ENCODE peak calls at places on chromosome 21, in eight cellular contexts. W is WTC11, R is GM23248, I is NCI-H1105, J is NCI-H446, X is non-pigmented ciliary epithelial cell, B is sigmoid colon, Z is HCEC 1CT. G is an unnamed sample.

GRCh38 chr21:27047331-27048314 is 80.7 kb upstream of the ADAMTS5 start:
- DNase-seq in J (no peak), Z (peak), R (peak), I (no peak), B (no peak), X (no peak), W (no peak), G (no peak)

GRCh38 chr21:25528511-25528910 is 78.8 kb downstream of the MRPL39 start:
- DNase-seq in Z (no peak), J (peak), R (no peak), B (no peak), W (no peak), I (no peak), X (no peak), G (no peak)

GRCh38 chr21:29347274-29347681 is 48.6 kb downstream of the BACH1 start:
- DNase-seq in X (no peak), B (no peak), R (peak), W (no peak), J (no peak), Z (peak), I (no peak), G (no peak)

GRCh38 chr21:42103843-42104242 is 32.7 kb downstream of the UMODL1 start:
- DNase-seq in B (no peak), J (no peak), Z (no peak), X (no peak), I (no peak), W (no peak), R (no peak), G (no peak)

GRCh38 chr21:31410763-31411278 is 66.8 kb upstream of the TIAM1 start:
- DNase-seq in W (no peak), I (no peak), R (no peak), X (no peak), B (no peak), Z (no peak), J (no peak), G (no peak)

GRCh38 chr21:42460391-42461184 is 35.4 kb downstream of the RSPH1 start:
- DNase-seq in W (no peak), X (no peak), J (no peak), B (no peak), I (peak), Z (no peak), R (no peak), G (no peak)

GRCh38 chr21:15054089-15054488 is 10.7 kb downstream of the NRIP1 start:
- DNase-seq in J (no peak), X (no peak), Z (no peak), B (no peak), W (no peak), R (no peak), I (no peak), G (no peak)

GRCh38 chr21:46189213-46189958 is 5.1 kb upstream of the SPATC1L start:
- DNase-seq in W (no peak), J (no peak), Z (peak), R (peak), X (peak), I (no peak), B (peak), G (no peak)

GRCh38 chr21:42790520-42790919 is 88.8 kb downstream of the WDR4 start:
- DNase-seq in J (no peak), W (no peak), I (peak), X (no peak), Z (no peak), B (no peak), R (no peak), G (no peak)

GRCh38 chr21:21163904-21164303 is 165.7 kb downstream of the NCAM2 start:
- DNase-seq in I (peak), Z (peak), X (peak), B (peak), W (peak), R (peak), J (peak), G (peak)

GRCh38 chr21:41506526-41507520 is 1.1 kb downstream of the TMPRSS2 start:
- DNase-seq in X (no peak), Z (no peak), I (no peak), W (peak), R (peak), B (no peak), J (no peak), G (no peak)

GRCh38 chr21:35646606-35647005 is 413.7 kb downstream of the SETD4 start:
- DNase-seq in B (no peak), I (no peak), W (no peak), R (peak), Z (no peak), J (no peak), X (no peak), G (no peak)

GRCh38 chr21:33821580-33822322 is 93.9 kb downstream of the ATP5PO start:
- DNase-seq in R (no peak), J (no peak), X (no peak), W (no peak), B (no peak), I (no peak), Z (no peak), G (no peak)

GRCh38 chr21:42626171-42626570 is 27.2 kb upstream of the PDE9A start:
- DNase-seq in J (no peak), W (no peak), Z (no peak), B (peak), I (no peak), R (no peak), X (no peak), G (no peak)

GRCh38 chr21:42113926-42114409 is 42.9 kb downstream of the UMODL1 start:
- DNase-seq in X (no peak), W (no peak), R (peak), I (no peak), Z (peak), J (peak), B (no peak), G (no peak)

GRCh38 chr21:45969921-45970673 is 11.5 kb upstream of the COL6A1 start:
- DNase-seq in X (no peak), J (no peak), I (no peak), B (peak), Z (no peak), W (no peak), R (no peak), G (no peak)

GRCh38 chr21:18382141-18382540 is 21.4 kb downstream of the TMPRSS15 start:
- DNase-seq in J (no peak), R (no peak), I (no peak), W (no peak), X (no peak), Z (no peak), B (no peak), G (no peak)

GRCh38 chr21:25512095-25513086 is 94.9 kb downstream of the MRPL39 start:
- DNase-seq in Z (no peak), B (no peak), R (no peak), J (no peak), W (no peak), I (no peak), X (no peak), G (no peak)

GRCh38 chr21:41957991-41958766 is 4.4 kb upstream of the C2CD2 start:
- DNase-seq in I (peak), X (peak), B (peak), J (peak), R (peak), W (no peak), Z (peak), G (no peak)

GRCh38 chr21:45142469-45142868 is 68.1 kb downstream of the ADARB1 start:
- DNase-seq in Z (peak), W (no peak), B (peak), R (peak), I (no peak), J (peak), X (peak), G (no peak)

GRCh38 chr21:33314096-33314495 is 10.7 kb upstream of the IFNAR1 start:
- DNase-seq in W (no peak), I (no peak), X (peak), B (no peak), Z (no peak), J (no peak), R (peak), G (no peak)

GRCh38 chr21:41186763-41187536 is 19.0 kb downstream of the BACE2 start:
- DNase-seq in J (no peak), Z (no peak), W (peak), I (no peak), X (no peak), R (no peak), B (no peak), G (no peak)

GRCh38 chr21:45074048-45074817 is at the start of gene ADARB1:
- DNase-seq in X (no peak), I (peak), W (peak), J (peak), R (peak), B (peak), Z (peak), G (no peak)

GRCh38 chr21:42424848-42425602 is 21.3 kb downstream of the UBASH3A start:
- DNase-seq in R (no peak), X (no peak), J (no peak), Z (no peak), W (no peak), B (no peak), I (no peak), G (no peak)

GRCh38 chr21:15050588-15051377 is 14.0 kb downstream of the NRIP1 start:
- DNase-seq in B (no peak), W (peak), J (no peak), Z (no peak), I (no peak), R (no peak), X (no peak), G (no peak)

GRCh38 chr21:15978158-15978805 is 248.5 kb downstream of the USP25 start:
- DNase-seq in W (no peak), Z (no peak), J (no peak), B (no peak), I (no peak), X (no peak), R (peak), G (no peak)

GRCh38 chr21:16195476-16195875 is 465.7 kb downstream of the USP25 start:
- DNase-seq in B (no peak), R (peak), W (no peak), X (no peak), I (no peak), Z (no peak), J (no peak), G (no peak)

GRCh38 chr21:25573409-25574206 is 33.7 kb downstream of the MRPL39 start:
- DNase-seq in I (no peak), J (peak), Z (peak), X (peak), B (no peak), W (no peak), R (peak), G (no peak)

GRCh38 chr21:26070822-26071425 is 99.6 kb downstream of the APP start:
- DNase-seq in X (no peak), J (peak), Z (peak), W (no peak), I (no peak), B (peak), R (peak), G (no peak)

GRCh38 chr21:15472641-15473040 is 257.1 kb upstream of the USP25 start:
- DNase-seq in B (no peak), Z (no peak), W (no peak), R (no peak), J (no peak), X (no peak), I (no peak), G (no peak)

GRCh38 chr21:8991968-8992621 is 1529.3 kb upstream of the TPTE start:
- DNase-seq in Z (no peak), J (no peak), B (peak), R (no peak), W (no peak), I (no peak), X (no peak), G (no peak)

GRCh38 chr21:36727886-36728285 is 29.0 kb downstream of the SIM2 start:
- DNase-seq in X (no peak), Z (no peak), B (peak), W (peak), R (no peak), J (no peak), I (no peak), G (no peak)

GRCh38 chr21:23218667-23219066 is 2220.5 kb downstream of the NCAM2 start:
- DNase-seq in W (no peak), X (no peak), R (no peak), J (no peak), Z (no peak), I (no peak), B (no peak), G (no peak)

GRCh38 chr21:34844033-34844923 is 175.5 kb downstream of the CLIC6 start:
- DNase-seq in W (no peak), Z (no peak), I (no peak), R (peak), J (no peak), X (no peak), B (peak), G (no peak)

GRCh38 chr21:39030127-39030884 is 152.9 kb downstream of the PSMG1 start:
- DNase-seq in Z (no peak), B (peak), I (no peak), W (peak), J (no peak), R (no peak), X (no peak), G (no peak)

GRCh38 chr21:44930543-44930981 is 9.3 kb upstream of the SLX9 start:
- DNase-seq in W (no peak), B (no peak), I (no peak), Z (no peak), R (peak), J (no peak), X (no peak), G (no peak)

G was measured in NT2/D1.